ENCODE peak calls at places on chromosomes 4 and X, in five cellular contexts. One of them, this sample, is unnamed.

GRCh38 chr4:40785727-40786126 is 36.0 kb downstream of the NSUN7 start:
- DNase-seq in prostate gland: no peak
- DNase-seq in astrocyte: no peak
- DNase-seq in BE2C: no peak
- DNase-seq in SK-N-SH: no peak
- DNase-seq in this sample: no peak

GRCh38 chrX:20144491-20144890 is 2.9 kb upstream of the EIF1AX start:
- DNase-seq in SK-N-SH: no peak
- DNase-seq in astrocyte: peak; percentile 51
- DNase-seq in prostate gland: no peak
- DNase-seq in BE2C: no peak
- DNase-seq in this sample: no peak

GRCh38 chr4:136650541-136651277 is 881.6 kb downstream of the PCDH18 start:
- DNase-seq in astrocyte: peak; percentile 79
- DNase-seq in SK-N-SH: no peak
- DNase-seq in prostate gland: no peak
- DNase-seq in BE2C: no peak
- DNase-seq in this sample: peak; percentile 59

GRCh38 chr4:38266616-38267015 is 306.4 kb downstream of the PTTG2 start:
- DNase-seq in prostate gland: no peak
- DNase-seq in BE2C: no peak
- DNase-seq in SK-N-SH: no peak
- DNase-seq in astrocyte: peak; percentile 45
- DNase-seq in this sample: no peak

GRCh38 chr4:173002840-173003561 is 165.6 kb upstream of the GALNT7 start:
- DNase-seq in astrocyte: no peak
- DNase-seq in SK-N-SH: no peak
- DNase-seq in BE2C: no peak
- DNase-seq in prostate gland: no peak
- DNase-seq in this sample: no peak

GRCh38 chrX:78303086-78303485 is 24.3 kb downstream of the CYSLTR1 start:
- DNase-seq in prostate gland: no peak
- DNase-seq in SK-N-SH: no peak
- DNase-seq in BE2C: no peak
- DNase-seq in astrocyte: no peak
- DNase-seq in this sample: no peak

GRCh38 chrX:40003071-40003981 is 94.4 kb downstream of the BCOR start:
- DNase-seq in BE2C: no peak
- DNase-seq in prostate gland: no peak
- DNase-seq in SK-N-SH: peak; percentile 24
- DNase-seq in astrocyte: no peak
- DNase-seq in this sample: no peak

GRCh38 chr4:118280501-118281218 is 72.1 kb downstream of the PRSS12 start:
- DNase-seq in BE2C: peak; percentile 64
- DNase-seq in SK-N-SH: peak; percentile 50
- DNase-seq in astrocyte: peak; percentile 69
- DNase-seq in prostate gland: peak; percentile 71
- DNase-seq in this sample: peak; percentile 87

GRCh38 chrX:151752847-151753246 is 18.3 kb downstream of the CNGA2 start:
- DNase-seq in astrocyte: no peak
- DNase-seq in prostate gland: no peak
- DNase-seq in BE2C: no peak
- DNase-seq in SK-N-SH: no peak
- DNase-seq in this sample: no peak

GRCh38 chr4:110361921-110362320 is 114.0 kb upstream of the ENPEP start:
- DNase-seq in prostate gland: no peak
- DNase-seq in SK-N-SH: no peak
- DNase-seq in astrocyte: peak; percentile 90
- DNase-seq in BE2C: no peak
- DNase-seq in this sample: no peak

GRCh38 chrX:134177527-134177926 is 59.5 kb upstream of the CCDC160 start:
- DNase-seq in SK-N-SH: no peak
- DNase-seq in astrocyte: no peak
- DNase-seq in BE2C: no peak
- DNase-seq in prostate gland: no peak
- DNase-seq in this sample: peak; percentile 52
- H3K4me1 ChIP-seq in SK-N-SH: no peaks in the 10 kb centered on the region
- H3K4me1 ChIP-seq in astrocyte: peaks cover 2% of the 10 kb centered on the region
- H3K4me1 ChIP-seq in BE2C: no peaks in the 10 kb centered on the region
- H3K4me1 ChIP-seq in prostate gland: no peaks in the 10 kb centered on the region
- H3K4me1 ChIP-seq in this sample: peaks cover 86% of the 10 kb centered on the region

DNA sequence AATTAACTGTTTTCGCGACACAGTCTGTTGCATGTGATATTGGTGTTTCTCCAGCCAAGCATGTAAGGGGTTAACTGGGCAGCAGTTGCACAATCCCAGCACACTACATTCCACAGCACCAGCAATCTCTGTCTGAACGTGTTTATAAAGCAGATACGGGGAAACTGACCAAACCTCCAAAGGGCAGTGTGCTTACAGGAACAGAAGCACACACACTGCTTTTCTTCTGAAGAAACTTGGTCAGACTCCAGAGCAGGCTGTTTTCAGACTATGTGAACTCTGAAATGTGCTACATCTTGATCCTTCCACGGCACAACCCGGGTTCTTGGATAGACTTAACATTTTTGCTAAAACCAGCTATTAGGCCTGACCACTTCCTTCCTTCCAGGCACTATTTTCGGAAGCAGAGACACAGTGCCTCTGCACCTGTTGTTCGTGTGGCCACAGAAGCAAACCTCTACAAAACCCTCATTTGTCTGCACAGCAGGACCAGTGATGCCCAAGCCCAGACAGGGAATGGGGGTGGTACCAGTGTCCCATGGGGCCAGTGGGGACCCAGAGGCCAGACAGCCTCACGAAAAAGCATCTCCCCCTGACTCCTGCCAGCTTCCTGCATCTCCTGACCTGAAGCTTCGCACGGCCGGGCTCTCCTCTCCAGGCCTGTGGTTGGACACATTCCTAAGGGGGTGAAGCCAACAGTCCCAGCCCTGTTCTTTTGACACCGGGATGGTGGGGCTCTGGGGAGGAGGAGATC is 90.1 kb downstream of the IRF2 start:
- DNase-seq in astrocyte: peak; percentile 96
- DNase-seq in prostate gland: peak; percentile 71
- DNase-seq in SK-N-SH: no peak
- DNase-seq in BE2C: no peak
- DNase-seq in this sample: no peak
- H3K4me3 ChIP-seq in astrocyte: peak overlapping the region; percentile 59
- H3K4me3 ChIP-seq in prostate gland: peak overlapping the region; percentile 0
- H3K4me3 ChIP-seq in SK-N-SH: peak overlapping the region; percentile 44
- H3K4me3 ChIP-seq in BE2C: no peak overlapping the region
- H3K4me3 ChIP-seq in this sample: no peak overlapping the region

GRCh38 chrX:148658115-148658725 is 157.8 kb downstream of the AFF2 start:
- DNase-seq in prostate gland: no peak
- DNase-seq in astrocyte: no peak
- DNase-seq in BE2C: no peak
- DNase-seq in SK-N-SH: no peak
- DNase-seq in this sample: no peak
- H3K9me3 ChIP-seq in prostate gland: no peaks in the 10 kb centered on the region
- H3K9me3 ChIP-seq in astrocyte: no peaks in the 10 kb centered on the region
- H3K9me3 ChIP-seq in BE2C: no peaks in the 10 kb centered on the region
- H3K9me3 ChIP-seq in SK-N-SH: no peaks in the 10 kb centered on the region
- H3K9me3 ChIP-seq in this sample: no peaks in the 10 kb centered on the region

GRCh38 chr4:142379277-142380051 is 466.6 kb downstream of the INPP4B start:
- DNase-seq in BE2C: no peak
- DNase-seq in prostate gland: peak; percentile 6
- DNase-seq in SK-N-SH: no peak
- DNase-seq in astrocyte: peak; percentile 94
- DNase-seq in this sample: peak; percentile 6
- H3K4me1 ChIP-seq in BE2C: no peaks in the 10 kb centered on the region
- H3K4me1 ChIP-seq in prostate gland: no peaks in the 10 kb centered on the region
- H3K4me1 ChIP-seq in SK-N-SH: peaks cover 2% of the 10 kb centered on the region
- H3K4me1 ChIP-seq in astrocyte: peaks cover 17% of the 10 kb centered on the region
- H3K4me1 ChIP-seq in this sample: no peaks in the 10 kb centered on the region

DNA sequence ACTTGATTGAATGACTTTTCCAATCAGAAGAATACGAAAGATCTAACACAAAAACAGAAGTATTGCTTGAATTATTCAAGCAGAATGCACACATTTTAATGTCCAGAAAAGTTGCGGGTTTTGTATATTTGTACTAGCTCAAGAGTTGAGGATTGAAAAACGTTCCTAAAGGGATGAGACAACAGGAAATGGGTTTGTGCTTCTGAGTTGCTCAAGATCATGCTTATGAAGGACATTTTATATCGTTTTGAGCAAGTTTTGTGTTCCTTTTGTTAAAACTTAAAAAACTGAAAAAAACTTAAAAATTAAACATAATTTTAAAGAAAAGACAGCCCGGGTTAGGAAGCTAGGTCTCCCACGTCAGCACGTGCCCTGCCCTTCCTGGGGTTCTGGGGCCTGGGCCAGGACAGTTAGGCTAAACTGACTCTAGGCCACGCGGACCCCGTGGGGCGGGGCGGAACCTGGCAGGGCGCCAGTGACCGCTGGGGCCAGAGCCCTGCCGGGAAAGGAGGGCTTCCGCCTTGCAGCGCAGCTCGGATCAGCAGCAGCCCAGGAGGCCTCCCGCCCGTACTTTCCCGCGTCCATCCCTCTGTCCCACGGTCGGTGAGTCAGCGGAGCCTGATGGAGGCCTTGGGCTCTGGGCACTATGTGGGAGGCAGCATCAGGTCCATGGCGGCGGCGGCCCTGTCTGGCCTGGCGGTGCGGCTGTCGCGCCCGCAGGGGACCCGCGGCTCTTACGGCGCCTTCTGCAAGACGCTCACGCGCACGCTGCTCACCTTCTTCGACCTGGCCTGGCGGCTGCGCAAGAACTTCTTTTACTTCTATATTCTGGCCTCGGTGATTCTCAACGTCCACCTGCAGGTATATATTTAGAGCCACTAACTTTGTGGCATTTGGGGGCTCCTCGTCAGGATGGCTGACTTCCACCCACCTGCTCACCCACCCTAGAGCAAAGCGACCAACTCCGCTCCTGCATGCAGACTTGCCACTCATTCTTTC is at the start of gene SMIM10:
- DNase-seq in SK-N-SH: peak; percentile 78
- DNase-seq in BE2C: peak; percentile 67
- DNase-seq in astrocyte: peak; percentile 70
- DNase-seq in prostate gland: peak; percentile 8
- DNase-seq in this sample: peak; percentile 87
- H3K4me3 ChIP-seq in SK-N-SH: peak within 1 kb of the TSS; percentile 25
- H3K4me3 ChIP-seq in BE2C: peak within 1 kb of the TSS; percentile 64
- H3K4me3 ChIP-seq in astrocyte: peak within 1 kb of the TSS; percentile 46
- H3K4me3 ChIP-seq in prostate gland: peak within 1 kb of the TSS; percentile 27
- H3K4me3 ChIP-seq in this sample: peak within 1 kb of the TSS; percentile 39

GRCh38 chr4:107891299-107891698 is 40.0 kb upstream of the CYP2U1 start:
- DNase-seq in astrocyte: no peak
- DNase-seq in prostate gland: no peak
- DNase-seq in BE2C: no peak
- DNase-seq in SK-N-SH: no peak
- DNase-seq in this sample: no peak
- H3K9me3 ChIP-seq in astrocyte: no peaks in the 10 kb centered on the region
- H3K9me3 ChIP-seq in prostate gland: no peaks in the 10 kb centered on the region
- H3K9me3 ChIP-seq in BE2C: no peaks in the 10 kb centered on the region
- H3K9me3 ChIP-seq in SK-N-SH: peaks cover 17% of the 10 kb centered on the region
- H3K9me3 ChIP-seq in this sample: peaks cover 29% of the 10 kb centered on the region

GRCh38 chr4:184456337-184456736 is 18.0 kb downstream of the IRF2 start:
- DNase-seq in prostate gland: no peak
- DNase-seq in BE2C: no peak
- DNase-seq in SK-N-SH: no peak
- DNase-seq in astrocyte: no peak
- DNase-seq in this sample: no peak
- H3K4me1 ChIP-seq in prostate gland: peaks cover 6% of the 10 kb centered on the region
- H3K4me1 ChIP-seq in BE2C: peaks cover 11% of the 10 kb centered on the region
- H3K4me1 ChIP-seq in SK-N-SH: peaks cover 41% of the 10 kb centered on the region
- H3K4me1 ChIP-seq in astrocyte: peaks cover 13% of the 10 kb centered on the region
- H3K4me1 ChIP-seq in this sample: no peaks in the 10 kb centered on the region

DNA sequence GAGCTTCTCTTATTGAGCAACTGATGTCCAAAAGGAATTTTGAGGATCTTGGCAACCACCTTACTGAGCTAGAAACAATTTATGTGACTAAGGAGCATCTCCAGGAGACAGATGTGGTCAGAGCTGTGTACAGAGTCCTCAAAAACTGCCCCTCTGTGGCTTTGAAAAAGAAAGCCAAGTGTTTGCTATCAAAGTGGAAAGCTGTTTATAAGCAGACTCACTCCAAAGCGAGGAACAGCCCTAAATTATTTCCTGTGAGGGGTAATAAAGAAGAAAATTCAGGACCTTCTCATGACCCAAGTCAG is 9.5 kb downstream of the TCEANC start:
- DNase-seq in SK-N-SH: no peak
- DNase-seq in BE2C: no peak
- DNase-seq in astrocyte: no peak
- DNase-seq in prostate gland: no peak
- DNase-seq in this sample: no peak
- H3K4me3 ChIP-seq in SK-N-SH: no peak overlapping the region
- H3K4me3 ChIP-seq in BE2C: no peak overlapping the region
- H3K4me3 ChIP-seq in astrocyte: no peak overlapping the region
- H3K4me3 ChIP-seq in prostate gland: no peak overlapping the region
- H3K4me3 ChIP-seq in this sample: no peak overlapping the region

DNA sequence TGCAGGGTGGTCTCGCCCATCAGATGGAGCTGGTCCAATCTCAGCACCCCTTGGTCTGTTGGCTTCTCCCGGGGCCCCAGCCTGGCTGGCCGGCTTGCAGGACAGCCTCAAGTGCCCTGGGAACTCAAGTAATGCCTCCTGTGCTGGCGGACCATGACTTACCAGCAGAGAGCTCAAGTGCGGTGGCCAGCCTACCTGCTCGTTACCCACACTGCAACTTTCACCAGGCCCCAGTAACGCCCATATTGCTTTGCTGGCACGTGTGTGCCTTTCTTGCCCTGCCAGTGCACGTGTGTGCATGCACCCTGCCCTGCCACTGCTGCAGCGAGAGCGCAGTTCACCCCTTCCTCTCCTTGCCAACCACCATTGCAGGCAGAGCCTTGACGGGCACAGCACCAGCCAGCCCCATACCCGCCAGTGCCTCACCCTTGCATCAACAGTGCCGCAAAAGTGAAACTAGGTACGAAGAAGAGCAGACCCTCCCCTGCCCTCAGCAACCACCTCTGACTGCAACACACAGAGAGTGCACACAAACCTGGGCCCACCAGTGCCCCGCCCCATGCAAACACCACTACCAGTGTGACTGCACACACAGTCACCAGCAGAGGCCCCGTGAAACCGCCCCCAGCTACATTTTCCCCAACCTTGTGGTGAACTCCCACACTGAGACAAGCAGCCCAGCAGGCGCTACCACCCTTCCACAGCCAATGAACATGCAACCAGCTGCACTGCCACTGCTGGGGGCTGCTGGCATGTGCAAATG is 88.9 kb upstream of the POU3F4 start:
- DNase-seq in BE2C: no peak
- DNase-seq in SK-N-SH: no peak
- DNase-seq in prostate gland: no peak
- DNase-seq in astrocyte: no peak
- DNase-seq in this sample: no peak
- H3K9me3 ChIP-seq in BE2C: no peaks in the 10 kb centered on the region
- H3K9me3 ChIP-seq in SK-N-SH: no peaks in the 10 kb centered on the region
- H3K9me3 ChIP-seq in prostate gland: no peaks in the 10 kb centered on the region
- H3K9me3 ChIP-seq in astrocyte: no peaks in the 10 kb centered on the region
- H3K9me3 ChIP-seq in this sample: no peaks in the 10 kb centered on the region

GRCh38 chr4:56978750-56979303 is at the start of gene POLR2B:
- DNase-seq in astrocyte: peak; percentile 82
- DNase-seq in SK-N-SH: peak; percentile 90
- DNase-seq in prostate gland: peak; percentile 89
- DNase-seq in BE2C: peak; percentile 94
- DNase-seq in this sample: peak; percentile 93
- H3K4me1 ChIP-seq in astrocyte: peaks cover 35% of the 10 kb centered on the region
- H3K4me1 ChIP-seq in SK-N-SH: peaks cover 10% of the 10 kb centered on the region
- H3K4me1 ChIP-seq in prostate gland: peaks cover 5% of the 10 kb centered on the region
- H3K4me1 ChIP-seq in BE2C: no peaks in the 10 kb centered on the region
- H3K4me1 ChIP-seq in this sample: peaks cover 8% of the 10 kb centered on the region